ENCODE peak calls at places on chromosomes 7 and 10, in seven cellular contexts. L, R, Y, I, A, D and P are unnamed samples.
A peak's percentile ranks its signal among the peaks of the same experiment; 100 is the strongest.

GRCh38 chr7:108028111-108028510 is 25.1 kb upstream of the LAMB1 start:
- DNase-seq in I (no peak), A (no peak), L (no peak), Y (no peak), R (no peak), D (no peak), P (no peak)

GRCh38 chr10:80152820-80153219 is 20.3 kb downstream of the PLAC9 start:
- DNase-seq in Y (no peak), I (no peak), A (no peak), R (no peak), D (no peak), L (no peak), P (no peak)

GRCh38 chr7:142932386-142933091 is 1.0 kb downstream of the TRPV5 start:
- DNase-seq in A (no peak), R (no peak), D (no peak), Y (no peak), I (no peak), L (no peak), P (no peak)

GRCh38 chr10:80662429-80663211 is 124.9 kb downstream of the SH2D4B start:
- DNase-seq in R (peak; percentile 51), Y (peak; percentile 33), A (peak; percentile 81), I (peak; percentile 86), L (peak; percentile 59), D (peak; percentile 47), P (peak; percentile 19)

GRCh38 chr10:33365871-33366411 is 31.5 kb upstream of the NRP1 start:
- DNase-seq in R (no peak), D (peak; percentile 67), Y (no peak), A (no peak), L (no peak), I (no peak), P (peak; percentile 94)

GRCh38 chr7:84102213-84102612 is 92.4 kb downstream of the SEMA3A start:
- DNase-seq in D (no peak), I (no peak), R (no peak), A (no peak), L (no peak), Y (no peak), P (no peak)

GRCh38 chr10:78572565-78572964 is 496.2 kb upstream of the ZMIZ1 start:
- DNase-seq in L (no peak), R (no peak), A (no peak), Y (no peak), D (no peak), I (no peak), P (no peak)

GRCh38 chr7:18429547-18429946 is 66.0 kb upstream of the HDAC9 start:
- DNase-seq in A (no peak), R (no peak), L (no peak), I (no peak), Y (no peak), D (no peak), P (peak; percentile 28)

GRCh38 chr7:114647518-114647917 is 232.9 kb downstream of the FOXP2 start:
- DNase-seq in D (no peak), Y (no peak), L (no peak), R (no peak), I (no peak), A (no peak), P (no peak)

GRCh38 chr10:1287493-1288480 is 231.6 kb downstream of the WDR37 start:
- DNase-seq in A (peak; percentile 12), R (no peak), Y (no peak), L (no peak), I (no peak), D (no peak), P (no peak)

GRCh38 chr7:96718107-96719003 is 8.7 kb upstream of the SEM1 start:
- DNase-seq in I (no peak), L (no peak), D (no peak), R (no peak), A (no peak), Y (no peak), P (no peak)

GRCh38 chr7:37916673-37917660 is at the start of gene SFRP4:
- DNase-seq in Y (peak; percentile 4), I (peak; percentile 56), A (peak; percentile 57), R (peak; percentile 14), L (no peak), D (no peak), P (no peak)

GRCh38 chr10:117653170-117653515 is 110.6 kb downstream of the EMX2 start:
- DNase-seq in I (no peak), R (no peak), A (peak; percentile 53), L (no peak), Y (no peak), D (peak; percentile 61), P (peak; percentile 87)

GRCh38 chr10:126459032-126459831 is 71.0 kb upstream of the ADAM12 start:
- DNase-seq in Y (no peak), L (no peak), I (no peak), R (no peak), D (no peak), A (no peak), P (no peak)

GRCh38 chr10:50551894-50552293 is 71.9 kb downstream of the SGMS1 start:
- DNase-seq in Y (no peak), D (no peak), I (no peak), L (no peak), A (no peak), R (no peak), P (no peak)

GRCh38 chr7:94190599-94191061 is 186.5 kb upstream of the BET1 start:
- DNase-seq in D (peak; percentile 88), I (no peak), Y (peak; percentile 61), A (no peak), L (no peak), R (no peak), P (peak; percentile 88)

GRCh38 chr7:105204953-105205352 is 183.8 kb downstream of the SRPK2 start:
- DNase-seq in Y (no peak), R (no peak), A (no peak), D (no peak), I (no peak), L (no peak), P (no peak)

GRCh38 chr7:90309872-90310271 is 11.2 kb downstream of the FAM237B start:
- DNase-seq in Y (no peak), I (no peak), L (no peak), R (no peak), A (no peak), D (no peak), P (no peak)

GRCh38 chr10:108755661-108756060 is 1167.7 kb downstream of the XPNPEP1 start:
- DNase-seq in Y (no peak), D (no peak), R (no peak), A (no peak), I (no peak), L (no peak), P (no peak)

GRCh38 chr10:79184141-79184625 is 115.4 kb downstream of the ZMIZ1 start:
- DNase-seq in R (no peak), D (no peak), I (no peak), A (no peak), Y (peak; percentile 48), L (no peak), P (no peak)

GRCh38 chr7:33760146-33760545 is 145.2 kb upstream of the BMPER start:
- DNase-seq in L (no peak), D (no peak), Y (no peak), A (no peak), R (no peak), I (no peak), P (no peak)

GRCh38 chr10:47048533-47048905 is 137.3 kb downstream of the PTPN20 start:
- DNase-seq in D (no peak), Y (no peak), R (no peak), A (peak; percentile 40), L (no peak), I (no peak), P (no peak)

GRCh38 chr10:71278691-71279588 is 40.1 kb upstream of the SLC29A3 start:
- DNase-seq in I (no peak), D (no peak), A (no peak), L (no peak), R (no peak), Y (no peak), P (no peak)

GRCh38 chr10:128863823-128864405 is 603.1 kb upstream of the MGMT start:
- DNase-seq in A (no peak), D (no peak), L (no peak), Y (no peak), R (no peak), I (no peak), P (no peak)

GRCh38 chr7:37109016-37109415 is 339.6 kb downstream of the ELMO1 start:
- DNase-seq in D (no peak), A (no peak), Y (no peak), I (no peak), R (no peak), L (no peak), P (no peak)

GRCh38 chr10:71562181-71562580 is 157.4 kb downstream of the C10orf105 start:
- DNase-seq in L (no peak), Y (no peak), I (no peak), D (no peak), A (no peak), R (no peak), P (no peak)

GRCh38 chr10:101897633-101898032 is 54.0 kb upstream of the KCNIP2 start:
- DNase-seq in L (no peak), I (no peak), Y (no peak), A (no peak), R (no peak), D (no peak), P (no peak)

GRCh38 chr7:24778543-24779282 is 21.4 kb upstream of the GSDME start:
- DNase-seq in Y (no peak), A (no peak), D (peak; percentile 81), R (no peak), L (no peak), I (no peak), P (peak; percentile 42)

GRCh38 chr7:7720750-7721621 is 2.6 kb upstream of the RPA3 start:
- DNase-seq in Y (peak; percentile 13), D (no peak), I (no peak), R (no peak), L (no peak), A (no peak), P (no peak)

GRCh38 chr7:55574062-55574717 is 1.9 kb upstream of the VOPP1 start:
- DNase-seq in Y (no peak), R (no peak), A (peak; percentile 43), D (no peak), L (no peak), I (no peak), P (no peak)

GRCh38 chr10:124693396-124693795 is 50.8 kb downstream of the FAM53B start:
- DNase-seq in D (no peak), Y (peak; percentile 82), I (no peak), R (no peak), L (no peak), A (no peak), P (no peak)

GRCh38 chr7:47965456-47965855 is 14.0 kb downstream of the HUS1 start:
- DNase-seq in R (no peak), A (no peak), D (no peak), Y (no peak), L (no peak), I (no peak), P (no peak)

GRCh38 chr7:27110977-27111752 is 8.7 kb upstream of the HOXA2 start:
- DNase-seq in L (no peak), Y (no peak), A (no peak), D (no peak), I (no peak), R (no peak), P (no peak)